ENCODE peak calls at places on chromosomes 12 and 14, in five cellular contexts. G, B, R, C and Y are unnamed samples.

GRCh38 chr12:23472329-23472971 is 477.0 kb downstream of the SOX5 start:
- DNase-seq in G (peak; percentile 3), B (no peak), R (no peak), C (no peak), Y (no peak)

GRCh38 chr14:25406818-25407217 is 356.9 kb upstream of the STXBP6 start:
- DNase-seq in G (peak; percentile 1), B (no peak), R (no peak), C (peak; percentile 8), Y (peak; percentile 28)

GRCh38 chr14:67526676-67527459 is 6.2 kb upstream of the PLEKHH1 start:
- DNase-seq in G (peak; percentile 40), B (no peak), R (peak; percentile 22), C (peak; percentile 45), Y (peak; percentile 53)

GRCh38 chr12:108307006-108307405 is 32.1 kb downstream of the CMKLR1 start:
- DNase-seq in G (peak; percentile 54), B (no peak), R (no peak), C (peak; percentile 35), Y (peak; percentile 9)

GRCh38 chr14:70045296-70045695 is 143.5 kb downstream of the SLC8A3 start:
- DNase-seq in G (no peak), B (no peak), R (no peak), C (no peak), Y (no peak)

GRCh38 chr12:8970432-8970831 is 18.9 kb upstream of the KLRG1 start:
- DNase-seq in G (no peak), B (no peak), R (no peak), C (no peak), Y (no peak)

GRCh38 chr14:68767248-68767645 is 25.6 kb downstream of the ZFP36L1 start:
- DNase-seq in G (no peak), B (no peak), R (no peak), C (no peak), Y (no peak)

GRCh38 chr14:66074546-66074945 is 411.6 kb upstream of the CCDC196 start:
- DNase-seq in G (peak; percentile 2), B (no peak), R (no peak), C (no peak), Y (no peak)

GRCh38 chr12:88179436-88180014 is 37.4 kb downstream of the TMTC3 start:
- DNase-seq in G (no peak), B (no peak), R (no peak), C (no peak), Y (no peak)

GRCh38 chr14:20468773-20469241 is 399 bp upstream of the PNP start:
- DNase-seq in G (no peak), B (no peak), R (no peak), C (no peak), Y (no peak)

GRCh38 chr12:91732086-91732485 is 413.6 kb downstream of the BTG1 start:
- DNase-seq in G (peak; percentile 84), B (no peak), R (no peak), C (peak; percentile 46), Y (no peak)

GRCh38 chr12:103571286-103571685 is 15.8 kb upstream of the STAB2 start:
- DNase-seq in G (peak; percentile 11), B (peak; percentile 50), R (peak; percentile 19), C (no peak), Y (peak; percentile 14)

GRCh38 chr12:117830471-117830870 is 138.3 kb downstream of the KSR2 start:
- DNase-seq in G (peak; percentile 3), B (no peak), R (no peak), C (no peak), Y (no peak)

GRCh38 chr12:46617167-46617566 is 208.6 kb downstream of the SLC38A4 start:
- DNase-seq in G (peak; percentile 36), B (no peak), R (peak; percentile 50), C (peak; percentile 70), Y (no peak)

GRCh38 chr12:31589896-31590729 is 823 bp downstream of the DENND5B start:
- DNase-seq in G (peak; percentile 66), B (peak; percentile 73), R (peak; percentile 74), C (peak; percentile 58), Y (peak; percentile 76)

GRCh38 chr12:105229446-105229845 is 6.5 kb downstream of the APPL2 start:
- DNase-seq in G (no peak), B (no peak), R (no peak), C (peak; percentile 24), Y (no peak)

GRCh38 chr14:99590746-99591555 is 13.1 kb downstream of the CCDC85C start:
- DNase-seq in G (peak; percentile 68), B (no peak), R (no peak), C (peak; percentile 74), Y (no peak)

GRCh38 chr14:100106260-100106659 is 41.0 kb downstream of the EVL start:
- DNase-seq in G (no peak), B (no peak), R (no peak), C (no peak), Y (no peak)

GRCh38 chr12:40829738-40830144 is 137.5 kb downstream of the CNTN1 start:
- DNase-seq in G (peak; percentile 3), B (no peak), R (no peak), C (no peak), Y (no peak)

GRCh38 chr12:38921025-38921677 is 15.8 kb upstream of the CPNE8 start:
- DNase-seq in G (peak; percentile 72), B (peak; percentile 22), R (peak; percentile 29), C (no peak), Y (peak; percentile 69)

GRCh38 chr14:53355581-53356112 is 202.5 kb upstream of the DDHD1 start:
- DNase-seq in G (peak; percentile 91), B (no peak), R (no peak), C (peak; percentile 82), Y (peak; percentile 8)

DNA sequence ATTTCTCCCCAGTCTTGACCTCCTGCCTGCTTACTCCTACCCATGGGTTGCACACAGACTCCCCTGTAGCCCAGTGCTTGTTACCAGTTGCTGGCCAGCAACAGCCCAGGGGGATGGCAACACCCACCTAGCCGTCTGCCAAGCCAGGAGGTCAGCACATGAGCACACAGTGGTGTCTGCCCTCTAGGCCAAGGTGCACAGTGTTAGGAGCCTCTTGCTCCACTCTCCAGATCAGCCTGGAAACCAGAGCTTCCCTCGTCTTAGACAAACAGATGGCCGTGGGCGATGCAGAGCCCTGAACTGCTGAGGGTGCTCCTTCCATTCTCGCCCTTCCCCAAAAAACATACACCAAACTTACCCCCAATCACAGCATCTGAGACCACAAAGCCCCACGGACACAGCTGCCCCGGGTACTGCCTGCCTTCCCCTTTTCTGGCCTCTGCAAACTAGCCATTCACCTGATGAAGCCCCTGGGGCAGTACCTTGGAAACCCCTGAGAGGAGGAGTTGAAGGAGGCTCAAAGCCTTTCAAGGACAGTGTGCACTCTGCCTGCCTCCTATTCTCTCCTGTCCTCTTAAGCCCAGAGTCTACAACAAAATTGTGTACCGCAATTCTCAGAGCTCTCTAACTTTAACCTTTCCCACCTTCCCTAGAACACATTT is 1.0 kb upstream of the GPD1 start:
- DNase-seq in G (no peak), B (no peak), R (no peak), C (no peak), Y (no peak)
- TF ChIP-seq CTCF in G (no peak), B (no peak), R (no peak), C (no peak), Y (no peak)

DNA sequence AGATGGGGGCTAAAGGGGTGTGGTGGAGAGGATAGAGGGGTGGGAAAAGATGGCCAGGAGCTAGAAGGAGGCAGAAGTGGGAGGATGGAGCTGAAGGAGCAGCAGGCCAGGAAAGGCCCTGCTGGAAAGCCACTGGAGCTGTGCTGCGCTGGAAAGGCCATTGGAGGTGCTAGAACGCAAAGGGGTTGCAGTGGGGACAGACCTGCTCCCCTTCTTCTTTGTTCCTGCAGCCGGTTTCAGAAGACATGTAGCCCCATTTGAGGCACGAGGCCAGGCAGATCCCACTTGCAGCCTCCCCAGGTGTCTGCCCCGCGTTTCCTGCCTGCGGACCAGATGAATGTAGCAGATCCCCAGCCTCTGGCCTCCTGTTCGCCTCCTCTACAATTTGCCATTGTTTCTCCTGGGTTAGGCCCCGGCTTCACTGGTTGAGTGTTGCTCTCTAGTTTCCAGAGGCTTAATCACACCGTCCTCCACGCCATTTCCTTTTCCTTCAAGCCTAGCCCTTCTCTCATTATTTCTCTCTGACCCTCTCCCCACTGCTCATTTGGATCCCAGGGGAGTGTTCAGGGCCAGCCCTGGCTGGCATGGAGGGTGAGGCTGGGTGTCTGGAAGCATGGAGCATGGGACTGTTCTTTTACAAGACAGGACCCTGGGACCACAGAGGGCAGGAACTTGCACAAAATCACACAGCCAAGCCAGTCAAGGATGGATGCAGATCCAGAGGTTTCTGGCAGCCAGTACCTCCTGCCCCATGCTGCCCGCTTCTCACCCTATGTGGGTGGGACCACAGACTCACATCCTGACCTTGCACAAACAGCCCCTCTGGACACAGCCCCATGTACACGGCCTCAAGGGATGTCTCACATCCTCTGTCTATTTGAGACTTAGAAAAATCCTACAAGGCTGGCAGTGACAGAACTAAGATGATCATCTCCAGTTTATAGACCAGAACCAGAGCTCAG is 2.3 kb upstream of the GPR162 start:
- DNase-seq in G (no peak), B (no peak), R (no peak), C (no peak), Y (no peak)
- H3K27me3 ChIP-seq in G (peaks cover 2% of the 10 kb centered on the region), B (peaks cover 30% of the 10 kb centered on the region), R (no peaks in the 10 kb centered on the region), C (peaks cover 2% of the 10 kb centered on the region), Y (no peaks in the 10 kb centered on the region)

GRCh38 chr12:132801741-132802140 is 26.9 kb downstream of the GOLGA3 start:
- DNase-seq in G (no peak), B (no peak), R (no peak), C (no peak), Y (no peak)

GRCh38 chr12:132804426-132804861 is 24.2 kb downstream of the GOLGA3 start:
- DNase-seq in G (no peak), B (no peak), R (no peak), C (no peak), Y (no peak)

GRCh38 chr12:132803883-132804282 is 24.8 kb downstream of the GOLGA3 start:
- DNase-seq in G (peak; percentile 67), B (peak; percentile 49), R (no peak), C (no peak), Y (no peak)

GRCh38 chr12:132806857-132807256 is 21.8 kb downstream of the GOLGA3 start:
- DNase-seq in G (no peak), B (no peak), R (no peak), C (no peak), Y (no peak)

DNA sequence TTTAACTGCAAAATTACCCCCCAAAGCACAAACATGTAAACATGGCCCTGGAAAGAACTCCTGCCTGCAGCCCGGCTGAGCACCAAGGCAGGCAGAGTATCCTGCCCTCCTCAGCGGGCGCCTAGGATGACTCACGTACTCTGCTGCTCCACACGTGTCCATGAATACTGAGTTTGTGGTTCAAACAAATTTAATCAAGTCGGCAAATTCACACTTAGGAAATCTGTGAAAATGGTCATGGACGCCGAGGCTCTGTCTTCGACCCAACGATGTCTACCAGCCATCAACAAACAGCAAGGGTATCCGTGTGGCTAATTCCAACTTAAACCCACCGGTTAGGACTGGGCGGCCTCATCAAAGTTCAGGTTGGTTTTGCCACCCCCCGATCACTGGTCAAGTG is 25.5 kb downstream of the GOLGA3 start:
- DNase-seq in G (no peak), B (no peak), R (no peak), C (no peak), Y (no peak)
- H3K36me3 ChIP-seq in G (peaks cover 56% of the 10 kb centered on the region), B (peaks cover 91% of the 10 kb centered on the region), R (peaks cover 70% of the 10 kb centered on the region), C (peaks cover 84% of the 10 kb centered on the region), Y (peaks cover 63% of the 10 kb centered on the region)

GRCh38 chr12:114693532-114693931 is 9.6 kb upstream of the TBX3 start:
- DNase-seq in G (no peak), B (no peak), R (no peak), C (no peak), Y (no peak)

GRCh38 chr12:114694436-114695304 is 10.7 kb upstream of the TBX3 start:
- DNase-seq in G (no peak), B (no peak), R (no peak), C (no peak), Y (no peak)

GRCh38 chr12:114691196-114691595 is 7.2 kb upstream of the TBX3 start:
- DNase-seq in G (no peak), B (no peak), R (no peak), C (no peak), Y (no peak)

GRCh38 chr12:114691810-114692557 is 8.0 kb upstream of the TBX3 start:
- DNase-seq in G (no peak), B (no peak), R (no peak), C (no peak), Y (no peak)

GRCh38 chr12:114692558-114693531 is 8.9 kb upstream of the TBX3 start:
- DNase-seq in G (no peak), B (no peak), R (no peak), C (no peak), Y (no peak)
- TF ChIP-seq CTCF in G (peak; percentile 30), B (no peak), R (no peak), C (peak; percentile 23), Y (no peak)